ENCODE peak calls at places on chromosome 18, in five cellular contexts. R, D, N, L and P are unnamed samples.

GRCh38 chr18:13362617-13363016 is 144.1 kb downstream of the LDLRAD4 start:
- DNase-seq in R (no peak), D (no peak), N (no peak), L (no peak), P (no peak)

GRCh38 chr18:45519881-45520280 is 95.4 kb upstream of the SLC14A2 start:
- DNase-seq in R (peak), D (no peak), N (no peak), L (no peak), P (no peak)

GRCh38 chr18:44198296-44199284 is 482.1 kb upstream of the SETBP1 start:
- DNase-seq in R (no peak), D (no peak), N (peak), L (no peak), P (no peak)

GRCh38 chr18:46053368-46054095 is 18.5 kb downstream of the PSTPIP2 start:
- DNase-seq in R (peak), D (no peak), N (no peak), L (no peak), P (no peak)

GRCh38 chr18:10190564-10190963 is 263.9 kb upstream of the APCDD1 start:
- DNase-seq in R (peak), D (no peak), N (no peak), L (no peak), P (no peak)

GRCh38 chr18:54558609-54559585 is 32.1 kb upstream of the DYNAP start:
- DNase-seq in R (peak), D (peak), N (peak), L (peak), P (peak)

GRCh38 chr18:11496561-11497172 is 112.7 kb upstream of the SLC35G4 start:
- DNase-seq in R (no peak), D (no peak), N (no peak), L (no peak), P (no peak)

GRCh38 chr18:9520666-9521065 is 45.4 kb downstream of the RALBP1 start:
- DNase-seq in R (no peak), D (no peak), N (no peak), L (no peak), P (no peak)

GRCh38 chr18:76619342-76620315 is 124.6 kb upstream of the ZNF516 start:
- DNase-seq in R (peak), D (no peak), N (no peak), L (no peak), P (no peak)

GRCh38 chr18:22332590-22332989 is 85.1 kb downstream of the CTAGE1 start:
- DNase-seq in R (no peak), D (no peak), N (no peak), L (peak), P (peak)

GRCh38 chr18:12430137-12430990 is 22.6 kb downstream of the PRELID3A start:
- DNase-seq in R (no peak), D (no peak), N (no peak), L (no peak), P (no peak)

GRCh38 chr18:2881088-2881487 is 34.3 kb downstream of the EMILIN2 start:
- DNase-seq in R (peak), D (no peak), N (no peak), L (no peak), P (no peak)

GRCh38 chr18:39946623-39947061 is 2008.4 kb upstream of the PIK3C3 start:
- DNase-seq in R (peak), D (no peak), N (no peak), L (no peak), P (no peak)

GRCh38 chr18:8994603-8995002 is 107.9 kb upstream of the NDUFV2 start:
- DNase-seq in R (no peak), D (no peak), N (no peak), L (no peak), P (peak)

GRCh38 chr18:36308711-36309435 is 11.4 kb downstream of the FHOD3 start:
- DNase-seq in R (no peak), D (no peak), N (peak), L (no peak), P (no peak)
- TF ChIP-seq MXI1 in R (no peak), D (no peak), N (no peak), L (no peak), P (no peak)

GRCh38 chr18:79405019-79405780 is 9.5 kb downstream of the NFATC1 start:
- DNase-seq in R (no peak), D (no peak), N (no peak), L (no peak), P (no peak)

GRCh38 chr18:79402977-79403722 is 7.4 kb downstream of the NFATC1 start:
- DNase-seq in R (no peak), D (no peak), N (no peak), L (no peak), P (no peak)

GRCh38 chr18:79402209-79402576 is 6.5 kb downstream of the NFATC1 start:
- DNase-seq in R (no peak), D (no peak), N (no peak), L (no peak), P (no peak)

GRCh38 chr18:79404567-79404910 is 8.8 kb downstream of the NFATC1 start:
- DNase-seq in R (no peak), D (no peak), N (no peak), L (no peak), P (peak)

GRCh38 chr18:79403723-79404566 is 8.2 kb downstream of the NFATC1 start:
- DNase-seq in R (no peak), D (no peak), N (no peak), L (no peak), P (no peak)
- TF ChIP-seq MXI1 in R (no peak), D (no peak), N (no peak), L (no peak), P (no peak)

GRCh38 chr18:48348739-48349138 is 60.4 kb downstream of the ZBTB7C start:
- DNase-seq in R (no peak), D (no peak), N (no peak), L (no peak), P (no peak)

GRCh38 chr18:48347756-48348326 is 61.3 kb downstream of the ZBTB7C start:
- DNase-seq in R (no peak), D (no peak), N (no peak), L (no peak), P (no peak)

GRCh38 chr18:48342588-48342987 is 66.6 kb downstream of the ZBTB7C start:
- DNase-seq in R (no peak), D (no peak), N (no peak), L (no peak), P (no peak)

GRCh38 chr18:48342125-48342524 is 67.1 kb downstream of the ZBTB7C start:
- DNase-seq in R (no peak), D (no peak), N (peak), L (no peak), P (no peak)

GRCh38 chr18:48345596-48345995 is 63.6 kb downstream of the ZBTB7C start:
- DNase-seq in R (peak), D (no peak), N (no peak), L (no peak), P (no peak)
- TF ChIP-seq MXI1 in R (no peak), D (no peak), N (no peak), L (no peak), P (no peak)

GRCh38 chr18:25164837-25165791 is 186.9 kb downstream of the ZNF521 start:
- DNase-seq in R (peak), D (no peak), N (no peak), L (peak), P (no peak)
- TF ChIP-seq MXI1 in R (no peak), D (no peak), N (no peak), L (no peak), P (no peak)

GRCh38 chr18:70234667-70235459 is 29.4 kb upstream of the RTTN start:
- DNase-seq in R (peak), D (no peak), N (no peak), L (no peak), P (no peak)
- TF ChIP-seq MXI1 in R (no peak), D (no peak), N (no peak), L (no peak), P (no peak)

GRCh38 chr18:68409585-68409984 is 305.3 kb downstream of the TMX3 start:
- DNase-seq in R (no peak), D (no peak), N (no peak), L (no peak), P (no peak)

GRCh38 chr18:68400889-68401288 is 314.0 kb downstream of the TMX3 start:
- DNase-seq in R (no peak), D (no peak), N (no peak), L (no peak), P (no peak)

GRCh38 chr18:68402784-68403183 is 312.1 kb downstream of the TMX3 start:
- DNase-seq in R (no peak), D (no peak), N (no peak), L (no peak), P (no peak)

GRCh38 chr18:68406761-68407160 is 308.1 kb downstream of the TMX3 start:
- DNase-seq in R (no peak), D (no peak), N (no peak), L (no peak), P (no peak)
- TF ChIP-seq MXI1 in R (no peak), D (no peak), N (no peak), L (no peak), P (no peak)

DNA sequence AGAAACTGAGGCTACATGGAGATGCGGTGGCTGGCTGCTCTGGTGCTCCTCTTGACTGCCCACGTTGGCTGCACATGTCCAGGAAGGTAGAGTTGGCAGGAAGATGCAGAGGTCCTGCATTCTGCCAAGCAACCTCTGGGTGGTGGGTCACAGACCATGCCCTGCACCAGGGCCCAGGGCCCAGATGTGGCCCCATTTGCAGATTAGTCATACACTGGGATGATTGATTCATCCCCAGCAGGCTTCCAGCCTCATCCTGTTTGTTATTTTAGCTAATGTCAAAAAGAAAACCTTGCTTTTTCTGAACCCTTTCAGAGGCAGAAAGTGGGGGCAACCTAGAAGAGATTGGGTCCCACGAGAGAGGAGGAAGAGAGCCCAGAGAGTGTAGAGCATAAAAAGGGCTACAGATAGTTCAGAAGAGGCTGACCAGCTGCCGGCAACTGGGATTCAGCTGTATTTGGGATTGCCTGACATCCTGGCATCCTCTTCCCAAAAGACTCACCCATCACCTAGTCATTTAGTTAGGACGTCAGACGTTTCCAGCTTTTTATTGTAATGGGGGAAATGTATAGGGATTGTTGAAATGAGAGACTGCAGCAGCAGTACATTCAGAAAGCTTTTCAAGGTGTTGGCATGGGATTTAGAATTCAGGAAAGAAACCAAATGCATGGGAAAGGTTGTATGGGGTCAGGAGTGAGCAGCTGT is 101.9 kb downstream of the CTIF start:
- DNase-seq in R (peak), D (no peak), N (no peak), L (no peak), P (no peak)
- TF ChIP-seq MXI1 in R (no peak), D (no peak), N (no peak), L (no peak), P (no peak)

GRCh38 chr18:58584219-58585127 is 44.4 kb downstream of the ALPK2 start:
- DNase-seq in R (peak), D (no peak), N (no peak), L (no peak), P (no peak)
- TF ChIP-seq MXI1 in R (no peak), D (no peak), N (no peak), L (no peak), P (no peak)

GRCh38 chr18:35393716-35394115 is 16.6 kb upstream of the ZNF396 start:
- DNase-seq in R (no peak), D (no peak), N (no peak), L (no peak), P (no peak)

GRCh38 chr18:35387367-35387685 is 10.2 kb upstream of the ZNF396 start:
- DNase-seq in R (peak), D (no peak), N (no peak), L (no peak), P (no peak)

GRCh38 chr18:35390956-35391695 is 14.0 kb upstream of the ZNF396 start:
- DNase-seq in R (no peak), D (no peak), N (no peak), L (no peak), P (no peak)

GRCh38 chr18:35389095-35389618 is 12.0 kb upstream of the ZNF396 start:
- DNase-seq in R (peak), D (no peak), N (no peak), L (no peak), P (no peak)

GRCh38 chr18:35392375-35392774 is 15.2 kb upstream of the ZNF396 start:
- DNase-seq in R (no peak), D (no peak), N (no peak), L (no peak), P (no peak)
- TF ChIP-seq MXI1 in R (no peak), D (no peak), N (no peak), L (no peak), P (no peak)